ENCODE peak calls at places on chromosomes 11 and 22, in seven cellular contexts. Q, H, T, A, W, F and L are unnamed samples. For H3K27me3, the result is how much of the 10 kb centered on the place peaks cover.

GRCh38 chr22:42001127-42001526 is 2.5 kb downstream of the WBP2NL start:
- DNase-seq in Q (no peak), H (no peak), T (no peak), A (no peak), W (no peak), F (no peak), L (no peak)

GRCh38 chr11:75437966-75438659 is 5.1 kb upstream of the KLHL35 start:
- DNase-seq in Q (no peak), H (no peak), T (no peak), A (no peak), W (no peak), F (no peak), L (no peak)

GRCh38 chr11:44979536-44980399 is 29.1 kb upstream of the TP53I11 start:
- DNase-seq in Q (no peak), H (no peak), T (no peak), A (no peak), W (no peak), F (peak), L (peak)

GRCh38 chr11:18749681-18750319 is 23.8 kb upstream of the IGSF22 start:
- DNase-seq in Q (peak), H (no peak), T (no peak), A (peak), W (no peak), F (peak), L (peak)

GRCh38 chr11:111101836-111102235 is 143.7 kb upstream of the POU2AF2 start:
- DNase-seq in Q (no peak), H (no peak), T (no peak), A (no peak), W (no peak), F (no peak), L (no peak)

GRCh38 chr11:15683528-15683927 is 568.8 kb downstream of the INSC start:
- DNase-seq in Q (no peak), H (no peak), T (no peak), A (no peak), W (no peak), F (no peak), L (no peak)

GRCh38 chr22:49239264-49240015 is 588.2 kb downstream of the BRD1 start:
- DNase-seq in Q (no peak), H (no peak), T (no peak), A (no peak), W (no peak), F (no peak), L (no peak)

GRCh38 chr11:125299061-125299616 is 134.6 kb downstream of the PKNOX2 start:
- DNase-seq in Q (no peak), H (no peak), T (no peak), A (no peak), W (no peak), F (no peak), L (no peak)

GRCh38 chr22:42076764-42077485 is 2.6 kb upstream of the SMDT1 start:
- DNase-seq in Q (no peak), H (no peak), T (no peak), A (no peak), W (no peak), F (no peak), L (no peak)

GRCh38 chr11:107710301-107710700 is 1.6 kb downstream of the SLN start:
- DNase-seq in Q (no peak), H (no peak), T (no peak), A (no peak), W (no peak), F (no peak), L (no peak)

GRCh38 chr11:17479284-17480214 is 2.9 kb upstream of the ABCC8 start:
- DNase-seq in Q (peak), H (no peak), T (peak), A (no peak), W (no peak), F (peak), L (peak)

GRCh38 chr11:57638005-57638760 is 11.5 kb downstream of the YPEL4 start:
- DNase-seq in Q (peak), H (no peak), T (peak), A (peak), W (no peak), F (peak), L (peak)

DNA sequence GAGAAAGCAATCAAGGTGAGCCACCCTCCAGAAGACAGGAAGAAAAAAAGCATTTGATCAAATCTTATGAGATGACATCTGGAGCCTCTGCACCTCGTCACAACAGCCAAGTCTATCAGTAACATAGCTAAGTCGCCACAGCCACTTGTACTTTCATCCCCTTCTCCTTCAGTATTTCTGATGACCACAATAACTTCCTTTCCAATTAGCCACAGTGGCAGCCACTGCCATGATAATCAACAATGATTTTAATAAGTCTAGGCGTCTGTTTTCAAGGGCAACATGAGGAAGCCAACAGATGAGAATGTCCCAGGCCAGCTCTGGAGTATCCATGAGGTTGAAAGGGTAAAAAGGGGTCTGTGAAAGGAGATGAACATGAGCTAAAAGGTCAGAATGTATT is 29.9 kb downstream of the RBFOX2 start:
- DNase-seq in Q (no peak), H (no peak), T (no peak), A (no peak), W (no peak), F (no peak), L (no peak)
- H3K27ac ChIP-seq in Q (no peak), H (no peak), T (no peak), A (no peak), W (no peak), F (no peak), L (no peak)

DNA sequence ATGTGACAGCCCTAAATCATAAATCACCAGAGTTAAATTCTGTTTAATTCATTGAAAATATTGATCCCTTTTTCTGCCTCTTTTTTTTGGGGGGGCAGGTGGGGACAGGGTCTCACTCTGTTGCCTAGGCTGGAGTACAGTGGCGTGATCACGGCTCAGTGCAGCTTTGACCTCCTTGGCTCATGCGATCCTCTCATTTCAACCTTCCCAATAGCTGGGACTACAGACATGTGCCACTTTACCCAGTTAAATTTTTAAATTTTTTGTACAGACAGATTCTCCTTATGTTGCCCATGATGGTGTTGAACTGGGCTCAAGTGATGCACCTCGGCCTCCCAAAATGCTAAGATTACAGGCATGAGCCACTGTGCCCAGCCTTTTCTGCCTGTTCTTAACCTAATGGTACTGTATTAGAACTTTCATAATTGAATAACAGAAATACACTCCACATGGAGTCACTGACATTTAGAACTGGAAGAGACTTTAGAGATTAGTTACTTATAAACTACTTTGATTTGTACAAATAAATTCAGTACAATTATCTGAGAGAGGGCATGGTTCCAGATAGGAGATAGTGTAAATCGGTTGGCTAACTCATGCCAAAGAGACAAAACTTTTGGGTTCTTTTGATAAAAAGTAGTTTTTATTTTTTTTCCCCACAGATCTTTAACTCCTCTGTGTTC is 76.4 kb upstream of the PRODH start:
- DNase-seq in Q (no peak), H (no peak), T (no peak), A (no peak), W (no peak), F (no peak), L (no peak)
- H3K27me3 ChIP-seq in Q (under half), H (under half), T (under half), A (under half), W (under half), F (under half), L (under half)

GRCh38 chr11:12140186-12140938 is 30.0 kb downstream of the MICAL2 start:
- DNase-seq in Q (no peak), H (no peak), T (no peak), A (no peak), W (no peak), F (no peak), L (no peak)
- H3K27ac ChIP-seq in Q (peak), H (no peak), T (peak), A (no peak), W (no peak), F (no peak), L (no peak)

GRCh38 chr11:113986351-113987140 is 11.6 kb downstream of the HTR3A start:
- DNase-seq in Q (no peak), H (no peak), T (no peak), A (no peak), W (no peak), F (no peak), L (no peak)
- H3K27me3 ChIP-seq in Q (under half), H (under half), T (under half), A (under half), W (under half), F (half or more), L (under half)

GRCh38 chr11:61777234-61778090 is 14.9 kb downstream of the TMEM258 start:
- DNase-seq in Q (no peak), H (peak), T (peak), A (no peak), W (peak), F (no peak), L (no peak)
- H3K27ac ChIP-seq in Q (no peak), H (no peak), T (no peak), A (no peak), W (no peak), F (no peak), L (no peak)

DNA sequence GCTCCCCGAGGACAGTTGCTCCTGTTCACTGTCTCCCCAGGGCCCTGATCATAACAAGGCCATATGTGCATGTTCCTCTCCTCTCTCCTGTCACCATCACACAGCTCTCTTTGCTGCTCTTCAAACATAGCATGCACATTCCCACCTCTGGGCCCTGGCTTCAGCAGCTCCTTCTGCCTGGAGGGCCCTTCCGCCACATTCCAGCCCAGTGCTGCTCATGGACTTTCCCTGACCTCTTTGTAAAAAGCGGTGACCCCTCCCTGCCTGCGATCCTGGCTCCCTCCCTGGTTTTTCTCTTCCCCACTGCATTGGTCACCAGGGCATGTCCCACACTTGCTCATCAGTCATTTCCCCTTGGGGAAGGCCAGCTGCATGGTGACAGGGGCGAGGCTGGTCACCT is 98.2 kb downstream of the MYO18B start:
- DNase-seq in Q (no peak), H (no peak), T (no peak), A (no peak), W (no peak), F (no peak), L (no peak)
- H3K27me3 ChIP-seq in Q (under half), H (under half), T (under half), A (under half), W (under half), F (under half), L (under half)